ENCODE peak calls at places on chromosomes 2 and 18, in eight cellular contexts. X, P, G, A, Q, U, W and E are unnamed samples.

GRCh38 chr2:74147729-74148456 is at the start of gene BOLA3:
- DNase-seq in G (peak), P (peak), A (peak), Q (peak), X (peak), U (peak), W (peak), E (peak)

GRCh38 chr2:162153608-162154224 is 1.7 kb upstream of the GCG start:
- DNase-seq in W (peak), G (peak), P (peak), X (peak), U (no peak), A (peak), Q (peak), E (no peak)

GRCh38 chr2:11873766-11874165 is 127.3 kb downstream of the LPIN1 start:
- DNase-seq in A (no peak), U (no peak), W (no peak), X (no peak), P (no peak), G (no peak), Q (no peak), E (no peak)

GRCh38 chr2:216222650-216223352 is 113.7 kb downstream of the XRCC5 start:
- DNase-seq in G (peak), W (no peak), P (peak), U (no peak), A (no peak), X (peak), Q (peak), E (no peak)

GRCh38 chr2:215504547-215504946 is 68.7 kb upstream of the FN1 start:
- DNase-seq in Q (no peak), W (no peak), A (no peak), X (no peak), U (no peak), P (no peak), G (no peak), E (no peak)

GRCh38 chr2:32940598-32940997 is 6.2 kb upstream of the LTBP1 start:
- DNase-seq in P (no peak), W (no peak), Q (no peak), X (no peak), A (no peak), G (no peak), U (no peak), E (no peak)

GRCh38 chr18:37222383-37223378 is 342.9 kb downstream of the CELF4 start:
- DNase-seq in U (no peak), X (no peak), G (no peak), P (no peak), A (no peak), W (no peak), Q (peak), E (no peak)

GRCh38 chr2:188068093-188068492 is 223.6 kb upstream of the GULP1 start:
- DNase-seq in Q (peak), A (no peak), G (no peak), P (no peak), W (no peak), X (peak), U (no peak), E (no peak)

GRCh38 chr2:216183459-216183858 is 74.3 kb downstream of the XRCC5 start:
- DNase-seq in U (no peak), Q (no peak), G (peak), W (no peak), P (no peak), X (no peak), A (no peak), E (no peak)

GRCh38 chr2:129233751-129234406 is 745.6 kb upstream of the RAB6C start:
- DNase-seq in Q (peak), P (no peak), W (no peak), A (no peak), X (peak), U (no peak), G (no peak), E (no peak)

GRCh38 chr18:22570492-22570891 is 152.8 kb upstream of the CTAGE1 start:
- DNase-seq in P (peak), Q (no peak), A (no peak), X (no peak), W (no peak), U (no peak), G (no peak), E (no peak)

GRCh38 chr2:228731517-228731916 is 539.6 kb downstream of the PID1 start:
- DNase-seq in Q (peak), G (no peak), P (no peak), W (no peak), U (no peak), X (peak), A (no peak), E (no peak)

GRCh38 chr18:51588616-51589015 is 391.1 kb upstream of the MEX3C start:
- DNase-seq in W (no peak), U (no peak), G (no peak), P (no peak), A (no peak), Q (no peak), X (no peak), E (no peak)

GRCh38 chr18:74778191-74778847 is 180.6 kb downstream of the ZNF407 start:
- DNase-seq in Q (no peak), W (no peak), P (no peak), A (no peak), X (peak), G (no peak), U (no peak), E (no peak)

GRCh38 chr2:6301426-6301825 is 564.3 kb downstream of the CMPK2 start:
- DNase-seq in U (no peak), Q (no peak), G (no peak), A (no peak), W (no peak), X (no peak), P (no peak), E (no peak)

GRCh38 chr2:7672027-7672684 is 754.9 kb downstream of the RNF144A start:
- DNase-seq in U (peak), A (peak), W (peak), G (peak), Q (peak), P (peak), X (peak), E (no peak)

GRCh38 chr2:175355246-175355645 is 173.7 kb upstream of the ATP5MC3 start:
- DNase-seq in G (no peak), W (no peak), X (no peak), P (no peak), Q (no peak), A (no peak), U (no peak), E (no peak)

GRCh38 chr18:77055429-77056310 is 76.9 kb downstream of the MBP start:
- DNase-seq in A (peak), U (peak), W (no peak), G (peak), P (no peak), Q (no peak), X (no peak), E (peak)

GRCh38 chr18:75455249-75456183 is 28.0 kb upstream of the SMIM21 start:
- DNase-seq in P (peak), W (no peak), A (no peak), X (no peak), U (no peak), Q (peak), G (no peak), E (no peak)

DNA sequence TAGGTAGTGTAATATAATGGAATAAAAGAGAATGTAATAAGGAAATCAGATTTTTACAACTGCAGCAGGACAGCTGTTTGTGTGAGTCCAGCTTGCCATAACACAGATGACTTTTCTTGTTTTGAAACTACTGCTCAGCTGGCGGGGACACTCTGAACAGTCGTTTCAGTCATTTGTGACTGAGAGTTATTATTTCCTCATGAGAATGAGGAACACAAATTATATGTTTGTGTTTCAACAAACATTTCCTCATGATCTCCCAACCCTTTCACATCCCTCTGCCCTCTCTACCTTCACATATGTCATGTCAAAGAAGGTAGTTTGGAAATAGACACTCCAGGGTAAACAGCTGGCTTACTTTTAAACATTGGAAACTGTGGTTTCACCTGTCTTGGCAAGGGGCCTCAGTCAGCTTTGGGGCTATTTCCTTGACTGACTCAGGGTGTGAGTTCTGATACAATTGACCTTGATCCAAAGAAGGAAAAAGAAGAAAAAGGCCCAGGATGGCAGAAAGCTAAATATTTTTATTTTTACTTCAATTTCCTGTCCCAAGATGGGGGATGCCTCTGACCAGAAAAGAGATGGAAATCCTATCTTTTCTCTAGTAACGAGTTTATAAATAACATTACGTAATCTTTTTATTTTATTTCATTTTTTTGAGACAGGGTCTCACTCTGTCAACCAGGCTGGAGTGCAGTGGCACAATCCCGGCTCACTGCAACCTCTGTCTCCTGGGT is 593 bp downstream of the SP140L start:
- DNase-seq in Q (no peak), U (no peak), A (no peak), W (no peak), G (peak), X (no peak), P (no peak), E (no peak)
- H3K4me3 ChIP-seq in Q (no peak), U (peak), A (peak), W (peak), G (peak), X (peak), P (no peak), E (peak)

GRCh38 chr2:142865924-142866323 is 11.5 kb upstream of the KYNU start:
- DNase-seq in A (no peak), W (no peak), Q (no peak), X (no peak), U (no peak), G (peak), P (no peak), E (no peak)
- H3K27ac ChIP-seq in A (no peak), W (no peak), Q (no peak), X (peak), U (peak), G (no peak), P (no peak), E (peak)

GRCh38 chr2:159148891-159149290 is 137.6 kb downstream of the WDSUB1 start:
- DNase-seq in W (no peak), Q (no peak), U (no peak), G (no peak), P (no peak), X (no peak), A (no peak), E (no peak)

GRCh38 chr2:159149786-159150185 is 136.7 kb downstream of the WDSUB1 start:
- DNase-seq in X (no peak), A (no peak), Q (no peak), G (no peak), W (no peak), U (no peak), P (no peak), E (no peak)

GRCh38 chr2:159145745-159146359 is 140.7 kb downstream of the WDSUB1 start:
- DNase-seq in Q (no peak), W (no peak), G (no peak), X (no peak), P (no peak), U (no peak), A (no peak), E (no peak)

GRCh38 chr2:159146930-159147666 is 139.4 kb downstream of the WDSUB1 start:
- DNase-seq in W (no peak), Q (no peak), G (no peak), U (no peak), A (peak), X (no peak), P (no peak), E (peak)

GRCh38 chr2:159147687-159148086 is 138.8 kb downstream of the WDSUB1 start:
- DNase-seq in W (no peak), X (no peak), A (no peak), P (no peak), Q (no peak), G (no peak), U (no peak), E (no peak)
- H3K4me3 ChIP-seq in W (no peak), X (no peak), A (no peak), P (no peak), Q (no peak), G (no peak), U (no peak), E (no peak)

DNA sequence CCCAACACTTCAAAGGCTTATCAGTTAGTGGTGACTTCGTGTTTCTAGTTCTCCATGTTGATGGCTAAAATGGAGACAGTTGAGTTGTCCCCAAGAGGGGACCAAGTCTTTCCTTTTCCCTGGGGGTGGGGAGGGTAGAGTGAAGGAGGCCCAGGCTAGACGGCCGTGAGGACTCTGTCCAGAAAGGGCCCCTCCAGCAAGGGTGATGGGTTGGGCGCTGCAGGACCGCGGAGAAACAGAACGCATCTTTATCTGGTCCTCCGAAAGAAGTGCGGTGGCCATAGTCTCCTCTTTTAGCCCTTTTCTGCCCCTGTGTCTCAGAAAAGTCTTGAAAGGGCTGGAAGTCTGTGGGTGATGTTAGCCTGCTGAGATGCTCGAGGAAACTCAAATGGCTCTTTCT is 153.2 kb downstream of the GLI2 start:
- DNase-seq in P (no peak), X (no peak), A (no peak), U (peak), Q (no peak), G (no peak), W (no peak), E (no peak)
- H3K27ac ChIP-seq in P (no peak), X (no peak), A (no peak), U (no peak), Q (no peak), G (no peak), W (no peak), E (no peak)

GRCh38 chr2:200306969-200307811 is 697 bp downstream of the SPATS2L start:
- DNase-seq in A (peak), P (peak), X (peak), Q (no peak), G (peak), W (peak), U (peak), E (peak)

GRCh38 chr2:200309296-200309846 is 2.9 kb downstream of the SPATS2L start:
- DNase-seq in U (no peak), W (no peak), G (no peak), P (no peak), Q (no peak), X (no peak), A (no peak), E (no peak)

GRCh38 chr2:200308001-200308400 is 1.5 kb downstream of the SPATS2L start:
- DNase-seq in P (no peak), W (no peak), A (no peak), U (no peak), Q (no peak), G (no peak), X (peak), E (no peak)

GRCh38 chr2:200310545-200310971 is 4.1 kb downstream of the SPATS2L start:
- DNase-seq in X (no peak), P (no peak), G (no peak), Q (peak), A (no peak), U (no peak), W (no peak), E (no peak)

DNA sequence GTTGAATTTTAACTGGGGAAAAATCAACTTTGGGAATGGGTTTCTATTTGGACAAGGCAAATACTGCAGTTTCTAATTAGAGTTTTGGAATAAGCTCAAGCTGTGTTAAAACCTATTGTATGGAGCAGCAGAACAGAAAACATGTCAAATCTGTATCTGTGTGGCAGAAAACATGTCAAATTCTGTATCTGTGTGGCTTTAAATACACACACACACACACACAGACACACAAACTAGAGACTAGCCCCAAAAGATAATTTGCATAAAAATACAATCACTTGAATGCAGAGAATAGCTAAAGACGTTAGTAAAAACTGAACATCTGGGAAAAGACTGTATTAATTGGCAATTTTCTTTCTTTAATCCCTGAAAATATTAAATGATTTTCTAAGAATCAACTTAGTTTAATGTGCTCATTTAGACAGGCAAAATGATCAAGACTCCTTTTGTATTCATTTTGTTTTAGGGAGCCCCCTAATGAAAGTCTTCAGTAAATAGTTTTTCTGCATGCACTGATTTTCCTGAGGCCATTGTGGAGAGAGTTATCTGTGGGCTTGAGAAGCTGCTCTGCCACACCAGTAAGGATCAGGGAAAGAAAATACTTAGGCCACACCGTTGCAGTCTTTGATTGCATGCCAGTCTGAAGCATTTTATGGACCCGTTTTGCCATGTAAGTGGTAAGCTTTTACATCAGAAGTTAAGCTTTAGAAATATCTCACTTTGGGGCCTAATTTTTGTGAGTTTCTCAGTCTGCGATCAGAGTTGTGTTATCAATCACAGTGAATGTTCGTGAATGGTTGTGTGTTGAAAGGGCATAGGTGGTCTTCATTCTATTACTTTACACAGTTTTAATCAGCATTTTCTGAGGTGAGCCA is 2.2 kb downstream of the SPATS2L start:
- DNase-seq in A (no peak), X (peak), Q (no peak), G (peak), U (no peak), P (no peak), W (no peak), E (no peak)
- H3K4me3 ChIP-seq in A (peak), X (peak), Q (peak), G (peak), U (peak), P (peak), W (no peak), E (no peak)

DNA sequence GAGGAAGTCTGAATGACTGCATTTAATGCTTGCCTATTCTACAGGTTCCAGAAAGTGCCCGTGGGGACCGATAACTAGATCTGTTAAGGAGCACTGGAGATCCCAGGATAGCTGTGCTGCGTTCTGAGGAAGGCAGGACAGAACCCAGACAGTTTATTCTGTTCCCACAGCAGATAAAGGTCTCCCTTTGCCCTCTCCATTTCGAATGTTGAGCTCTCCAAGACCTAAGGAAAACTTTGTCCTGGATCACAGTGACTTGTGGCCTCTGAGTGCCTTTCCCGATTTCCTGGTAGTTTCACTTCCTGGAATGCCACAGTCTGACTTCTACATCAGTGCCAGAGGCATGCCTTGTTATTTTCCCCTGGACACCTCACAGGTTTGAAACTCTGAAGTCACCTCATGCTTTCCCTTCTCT is 50.1 kb upstream of the ZFP36L2 start:
- DNase-seq in G (no peak), Q (peak), W (no peak), A (no peak), X (no peak), P (no peak), U (no peak), E (no peak)
- H3K27ac ChIP-seq in G (no peak), Q (no peak), W (no peak), A (peak), X (no peak), P (no peak), U (peak), E (peak)

GRCh38 chr2:160994141-160995002 is 165.9 kb upstream of the TANK start:
- DNase-seq in A (peak), G (peak), W (peak), U (no peak), X (peak), Q (peak), P (peak), E (peak)
- H3K4me3 ChIP-seq in A (peak), G (no peak), W (no peak), U (no peak), X (no peak), Q (no peak), P (no peak), E (no peak)

DNA sequence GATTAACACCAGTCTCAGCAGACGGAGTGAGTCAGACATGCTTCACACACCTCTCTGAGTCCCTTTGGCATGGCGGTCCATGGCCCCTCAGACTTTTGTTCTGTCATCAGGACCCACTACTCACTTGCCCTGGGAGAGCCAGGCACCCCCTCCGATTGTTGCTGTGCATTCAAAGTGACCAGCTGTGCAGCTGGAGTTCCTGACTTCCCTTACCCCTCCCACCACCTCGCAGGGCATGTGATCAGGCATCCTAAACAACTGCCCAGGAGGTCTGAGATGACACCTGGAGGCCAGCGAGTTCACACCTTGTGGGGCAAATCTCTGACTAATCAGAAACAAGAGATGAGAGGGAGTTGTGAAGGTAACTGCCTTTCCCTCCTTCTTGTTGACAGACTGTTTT is 35.3 kb upstream of the HDAC4 start:
- DNase-seq in P (peak), X (no peak), G (no peak), W (no peak), A (no peak), U (no peak), Q (peak), E (no peak)
- H3K27ac ChIP-seq in P (no peak), X (no peak), G (no peak), W (no peak), A (no peak), U (no peak), Q (no peak), E (no peak)

DNA sequence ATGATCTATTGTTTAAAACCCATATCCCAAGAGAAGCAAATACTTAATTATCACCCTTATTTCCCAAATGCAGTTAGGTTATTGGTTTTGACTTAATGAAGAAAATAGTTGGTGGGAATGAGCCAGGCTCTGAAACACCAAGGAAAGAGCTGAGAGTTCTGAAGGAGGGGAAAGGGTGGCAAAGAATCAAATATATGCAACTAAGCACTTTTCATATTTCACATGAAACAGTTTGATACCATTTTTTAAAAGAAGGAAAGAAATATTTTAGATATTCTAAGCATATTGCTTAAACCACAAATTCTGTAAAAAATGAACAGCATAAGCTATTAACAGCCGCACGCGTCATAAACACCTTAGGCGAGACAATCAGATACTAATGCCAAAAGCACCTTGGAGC is 371.8 kb downstream of the EN1 start:
- DNase-seq in X (no peak), W (no peak), A (no peak), P (no peak), Q (no peak), G (no peak), U (no peak), E (no peak)
- H3K4me3 ChIP-seq in X (no peak), W (no peak), A (no peak), P (no peak), Q (no peak), G (no peak), U (no peak), E (no peak)